ENCODE peak calls at places on chromosomes 12 and 14, in nine cellular contexts. R, J, W, K, H, S, Y, P and X are unnamed samples.

GRCh38 chr12:103858953-103859601 is 18.0 kb upstream of the NT5DC3 start:
- DNase-seq in P (peak), K (peak), R (no peak), J (no peak), W (peak), H (no peak), S (peak), Y (peak), X (peak)

GRCh38 chr12:113298861-113299545 is 35.9 kb downstream of the SLC8B1 start:
- DNase-seq in R (peak), Y (peak), H (no peak), S (peak), W (no peak), K (no peak), J (peak), P (no peak), X (no peak)

GRCh38 chr12:5620896-5621295 is 189.0 kb downstream of the NTF3 start:
- DNase-seq in K (no peak), W (no peak), S (no peak), Y (no peak), J (no peak), R (no peak), P (no peak), H (no peak), X (no peak)

GRCh38 chr14:20612403-20612802 is 21.2 kb upstream of the RNASE12 start:
- DNase-seq in H (no peak), Y (no peak), P (no peak), W (no peak), S (no peak), R (no peak), J (no peak), K (no peak), X (no peak)

GRCh38 chr12:3530548-3530947 is 39.5 kb downstream of the PRMT8 start:
- DNase-seq in W (no peak), H (no peak), K (no peak), R (no peak), Y (no peak), S (no peak), P (no peak), J (no peak), X (no peak)

GRCh38 chr12:58443273-58443980 is 476.9 kb downstream of the LRIG3 start:
- DNase-seq in K (peak), S (no peak), J (no peak), H (no peak), Y (peak), R (no peak), P (peak), W (no peak), X (no peak)

GRCh38 chr12:3624273-3624672 is 128.6 kb downstream of the CRACR2A start:
- DNase-seq in J (no peak), R (no peak), W (no peak), K (no peak), Y (no peak), S (no peak), H (no peak), P (no peak), X (no peak)

GRCh38 chr12:90460681-90461080 is 494.3 kb downstream of the CCER1 start:
- DNase-seq in J (no peak), S (no peak), W (no peak), H (no peak), R (no peak), K (no peak), Y (no peak), P (peak), X (no peak)

GRCh38 chr12:46915082-46915481 is 89.3 kb upstream of the SLC38A4 start:
- DNase-seq in J (no peak), W (peak), P (peak), H (no peak), S (no peak), Y (peak), R (peak), K (no peak), X (no peak)

GRCh38 chr12:24062642-24063245 is 113.3 kb upstream of the SOX5 start:
- DNase-seq in Y (no peak), W (no peak), K (no peak), H (no peak), J (no peak), S (no peak), P (peak), R (no peak), X (no peak)

GRCh38 chr12:58359084-58359483 is 417.7 kb downstream of the ATP23 start:
- DNase-seq in S (no peak), R (no peak), P (no peak), K (peak), Y (no peak), W (no peak), J (no peak), H (no peak), X (no peak)

GRCh38 chr12:51951199-51951842 is at the start of gene ACVR1B:
- DNase-seq in K (peak), H (peak), W (peak), Y (peak), P (peak), S (peak), J (peak), R (peak), X (peak)

GRCh38 chr12:38912116-38912515 is 6.7 kb upstream of the CPNE8 start:
- DNase-seq in W (no peak), J (no peak), Y (no peak), R (no peak), P (no peak), H (no peak), K (no peak), S (no peak), X (no peak)

GRCh38 chr12:3662516-3662915 is 90.4 kb downstream of the CRACR2A start:
- DNase-seq in J (no peak), H (no peak), Y (no peak), S (no peak), P (peak), K (no peak), R (no peak), W (peak), X (no peak)

GRCh38 chr12:27782481-27782880 is 2.4 kb upstream of the MANSC4 start:
- DNase-seq in R (no peak), W (no peak), P (no peak), J (no peak), Y (no peak), S (no peak), K (no peak), H (no peak), X (no peak)

GRCh38 chr12:121132601-121133481 is at the start of gene P2RX7:
- DNase-seq in P (peak), R (peak), S (peak), K (peak), Y (peak), H (peak), J (peak), W (peak), X (peak)

GRCh38 chr12:41917827-41918445 is 226.7 kb downstream of the GXYLT1 start:
- DNase-seq in S (no peak), Y (no peak), R (no peak), K (no peak), W (peak), J (no peak), H (no peak), P (peak), X (no peak)

GRCh38 chr14:51000566-51000965 is 56.3 kb upstream of the PYGL start:
- DNase-seq in P (no peak), J (no peak), R (no peak), H (no peak), Y (no peak), S (no peak), K (no peak), W (no peak), X (no peak)

GRCh38 chr12:94033112-94033511 is 115.3 kb upstream of the PLXNC1 start:
- DNase-seq in R (no peak), W (no peak), J (no peak), P (no peak), S (no peak), H (peak), K (no peak), Y (no peak), X (no peak)

GRCh38 chr14:100588671-100589070 is 1.5 kb upstream of the BEGAIN start:
- DNase-seq in W (no peak), S (no peak), P (no peak), J (no peak), K (no peak), Y (no peak), H (no peak), R (no peak), X (no peak)

GRCh38 chr14:23406244-23406643 is 1.8 kb downstream of the MYH6 start:
- DNase-seq in H (no peak), Y (no peak), S (no peak), R (no peak), P (peak), K (no peak), W (no peak), J (no peak), X (no peak)

GRCh38 chr14:96783306-96784224 is 13.6 kb upstream of the VRK1 start:
- DNase-seq in K (no peak), R (no peak), P (peak), J (no peak), W (no peak), S (no peak), Y (no peak), H (no peak), X (no peak)

GRCh38 chr14:27242874-27243273 is 645.0 kb upstream of the NOVA1 start:
- DNase-seq in W (no peak), S (no peak), Y (no peak), P (peak), H (no peak), J (no peak), R (no peak), K (no peak), X (no peak)

GRCh38 chr12:3881208-3881980 is 8.2 kb upstream of the PARP11 start:
- DNase-seq in H (no peak), K (no peak), W (no peak), S (no peak), Y (no peak), J (no peak), R (no peak), P (no peak), X (no peak)

GRCh38 chr14:21098892-21099595 is 589 bp upstream of the ZNF219 start:
- DNase-seq in H (no peak), P (no peak), W (no peak), R (no peak), K (no peak), Y (no peak), J (no peak), S (no peak), X (no peak)

GRCh38 chr14:50955373-50956043 is 11.2 kb upstream of the PYGL start:
- DNase-seq in K (peak), Y (peak), J (no peak), S (no peak), R (peak), H (peak), P (peak), W (peak), X (no peak)

GRCh38 chr12:85156569-85156968 is 120.4 kb downstream of the LRRIQ1 start:
- DNase-seq in H (no peak), K (no peak), J (no peak), P (no peak), Y (no peak), R (no peak), W (no peak), S (no peak), X (no peak)

GRCh38 chr12:124296916-124297351 is 2.0 kb downstream of the RFLNA start:
- DNase-seq in H (no peak), J (no peak), Y (peak), R (no peak), K (no peak), S (no peak), W (no peak), P (no peak), X (no peak)

GRCh38 chr12:127629066-127629820 is 637.7 kb upstream of the TMEM132C start:
- DNase-seq in S (no peak), K (no peak), Y (no peak), P (peak), R (no peak), W (peak), H (no peak), J (no peak), X (no peak)

GRCh38 chr12:14654416-14654815 is 42.0 kb downstream of the GUCY2C start:
- DNase-seq in H (no peak), W (no peak), R (no peak), K (no peak), Y (no peak), P (no peak), S (no peak), J (no peak), X (no peak)

GRCh38 chr12:50017047-50017446 is 8.2 kb downstream of the RACGAP1 start:
- DNase-seq in J (peak), P (peak), W (peak), Y (peak), S (peak), H (no peak), R (peak), K (peak), X (peak)

GRCh38 chr12:62272936-62273552 is 12.8 kb downstream of the USP15 start:
- DNase-seq in H (no peak), K (no peak), Y (no peak), S (no peak), R (no peak), W (no peak), P (no peak), J (no peak), X (no peak)

GRCh38 chr14:93044601-93045000 is 71.1 kb downstream of the ITPK1 start:
- DNase-seq in H (no peak), P (no peak), Y (no peak), W (no peak), S (no peak), K (no peak), J (no peak), R (no peak), X (no peak)

GRCh38 chr12:93592641-93593396 is 20.3 kb downstream of the SOCS2 start:
- DNase-seq in K (no peak), R (no peak), H (peak), Y (no peak), P (no peak), J (no peak), S (no peak), W (no peak), X (no peak)

GRCh38 chr12:119061208-119061796 is 80.0 kb downstream of the SRRM4 start:
- DNase-seq in K (peak), S (no peak), H (peak), R (peak), W (peak), J (peak), P (peak), Y (peak), X (no peak)

GRCh38 chr14:54312166-54312801 is 84.5 kb upstream of the CDKN3 start:
- DNase-seq in W (peak), K (peak), R (no peak), P (peak), Y (no peak), S (no peak), J (no peak), H (no peak), X (no peak)

GRCh38 chr14:62117010-62117717 is 354.9 kb downstream of the SNAPC1 start:
- DNase-seq in Y (peak), K (peak), W (peak), J (peak), P (no peak), H (peak), S (no peak), R (no peak), X (no peak)

GRCh38 chr14:106875503-106875902 is 1349.1 kb downstream of the TMEM121 start:
- DNase-seq in W (no peak), S (no peak), H (peak), Y (peak), P (peak), K (no peak), J (peak), R (no peak), X (no peak)
- TF ChIP-seq CTCF in W (no peak), S (no peak), H (peak), Y (no peak), P (peak), K (no peak), J (no peak), R (peak), X (no peak)

GRCh38 chr12:6927999-6928702 is 392 bp downstream of the ATN1 start:
- DNase-seq in Y (no peak), S (peak), J (no peak), K (peak), R (no peak), H (no peak), W (no peak), P (no peak), X (no peak)

GRCh38 chr12:6925239-6925542 is 2.6 kb upstream of the ATN1 start:
- DNase-seq in Y (no peak), H (no peak), P (no peak), R (no peak), K (no peak), W (peak), S (no peak), J (no peak), X (no peak)

GRCh38 chr12:6927379-6927991 is at the start of gene ATN1:
- DNase-seq in Y (peak), S (peak), H (peak), K (peak), R (peak), P (peak), W (peak), J (peak), X (no peak)

GRCh38 chr12:6923851-6924250 is 3.9 kb upstream of the ATN1 start:
- DNase-seq in S (no peak), P (no peak), H (no peak), R (no peak), K (no peak), Y (no peak), W (no peak), J (no peak), X (no peak)

GRCh38 chr12:6925543-6926279 is 2.0 kb upstream of the ATN1 start:
- DNase-seq in W (peak), J (peak), R (peak), H (no peak), K (peak), P (peak), Y (peak), S (peak), X (no peak)
- TF ChIP-seq CTCF in W (no peak), J (no peak), R (no peak), H (no peak), K (no peak), P (no peak), Y (no peak), S (no peak), X (no peak)

GRCh38 chr14:77376771-77377501 is at the start of the genes SAMD15 and TMED8:
- DNase-seq in W (peak), P (peak), R (peak), H (peak), J (peak), Y (peak), K (peak), S (peak), X (peak)
- TF ChIP-seq CTCF in W (peak), P (peak), R (no peak), H (peak), J (peak), Y (peak), K (peak), S (no peak), X (no peak)

DNA sequence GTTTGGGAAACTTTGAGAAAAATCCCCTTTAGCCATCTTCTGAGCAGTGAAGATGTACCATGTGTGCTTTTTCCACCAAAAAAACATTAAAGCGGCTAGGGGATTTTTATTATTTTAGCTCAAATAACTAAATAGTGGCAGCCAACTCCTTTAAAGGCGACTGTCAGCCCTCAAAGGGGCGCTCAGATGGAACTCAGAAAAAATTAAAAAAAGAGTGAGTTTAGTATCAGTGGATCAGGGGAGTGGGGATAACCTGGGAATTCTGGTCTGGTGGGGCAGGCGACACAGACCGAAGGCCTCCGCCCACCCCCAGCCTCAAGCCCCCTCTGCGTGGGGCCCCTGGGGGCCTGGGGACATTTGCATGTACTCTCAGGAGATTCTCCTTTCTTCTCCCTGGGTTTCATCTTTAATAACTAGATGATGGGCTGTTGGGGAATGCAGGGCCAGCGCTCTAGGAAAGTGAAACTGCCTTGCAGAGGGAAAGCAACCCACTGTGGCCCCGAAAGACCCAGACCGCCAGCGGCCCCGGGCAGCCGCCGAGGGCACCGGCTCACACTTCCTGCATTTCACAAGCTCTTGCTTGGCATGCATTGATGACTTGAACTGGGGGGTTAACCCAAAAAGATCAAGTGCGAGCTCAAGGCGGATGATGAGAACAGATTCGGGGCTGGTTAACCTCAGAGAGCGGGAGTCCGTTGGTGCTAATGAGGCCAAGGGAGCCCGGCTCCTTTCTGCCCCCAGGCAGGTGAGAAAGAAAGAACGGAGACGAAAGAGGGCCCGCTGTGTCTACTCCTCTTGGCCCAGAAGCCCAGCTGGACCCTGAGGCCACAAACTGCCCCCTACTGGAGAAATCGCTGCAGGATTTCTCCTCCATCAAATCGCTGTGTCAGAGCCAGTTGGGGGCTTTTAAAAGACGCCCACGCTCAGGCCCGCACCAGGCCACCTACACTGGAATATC is 7.3 kb upstream of the BATF start:
- DNase-seq in P (no peak), Y (no peak), J (no peak), H (no peak), S (no peak), W (peak), R (no peak), K (no peak), X (no peak)
- TF ChIP-seq CTCF in P (no peak), Y (no peak), J (peak), H (no peak), S (no peak), W (no peak), R (peak), K (no peak), X (no peak)

GRCh38 chr12:79885956-79886490 is 48.9 kb downstream of the PPP1R12A start:
- DNase-seq in P (no peak), J (no peak), R (no peak), K (no peak), W (peak), Y (no peak), S (no peak), H (no peak), X (no peak)

GRCh38 chr12:79884401-79885006 is 50.4 kb downstream of the PPP1R12A start:
- DNase-seq in W (peak), K (no peak), P (no peak), H (no peak), S (no peak), R (no peak), J (no peak), Y (no peak), X (no peak)

GRCh38 chr12:79887912-79888311 is 47.0 kb downstream of the PPP1R12A start:
- DNase-seq in J (no peak), W (no peak), Y (no peak), S (no peak), H (no peak), K (no peak), R (no peak), P (no peak), X (no peak)

GRCh38 chr12:79883216-79883615 is 51.7 kb downstream of the PPP1R12A start:
- DNase-seq in Y (no peak), P (peak), J (no peak), W (peak), K (no peak), R (no peak), H (no peak), S (no peak), X (no peak)

DNA sequence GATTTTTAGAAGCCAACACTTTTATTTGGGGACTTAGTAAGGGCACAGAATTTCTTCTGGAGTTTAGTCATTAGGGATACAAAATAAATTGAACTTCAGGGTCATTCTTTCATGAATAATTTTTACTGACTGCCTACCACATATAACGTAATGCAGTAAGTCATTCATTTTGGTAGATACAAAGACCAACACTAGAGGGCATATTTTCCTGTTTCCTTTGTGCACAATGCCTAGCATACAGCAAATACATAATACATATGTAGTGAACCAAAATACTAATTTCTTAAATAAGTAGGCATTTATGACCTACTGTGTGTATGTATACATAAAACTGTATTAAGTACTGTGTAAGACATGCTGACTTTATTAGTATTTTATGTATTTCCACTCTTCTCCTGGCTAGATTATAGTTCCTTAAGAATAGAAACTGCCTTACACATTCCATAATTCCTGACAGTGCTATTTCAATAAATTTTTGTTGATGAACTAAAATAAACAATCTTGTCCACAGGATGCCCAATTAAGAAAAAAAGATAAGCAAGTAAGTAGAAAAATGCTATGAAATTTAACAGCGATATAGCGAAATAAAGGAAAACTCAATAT is 47.9 kb downstream of the PPP1R12A start:
- DNase-seq in H (no peak), P (peak), S (no peak), R (no peak), Y (no peak), K (peak), W (peak), J (no peak), X (no peak)
- TF ChIP-seq CTCF in H (peak), P (peak), S (peak), R (peak), Y (peak), K (peak), W (peak), J (peak), X (no peak)

GRCh38 chr12:61023231-61023630 is 1237.0 kb upstream of the USP15 start:
- DNase-seq in P (no peak), H (no peak), R (no peak), Y (no peak), S (no peak), K (no peak), W (no peak), J (no peak), X (no peak)
- TF ChIP-seq CTCF in P (no peak), H (no peak), R (no peak), Y (no peak), S (no peak), K (no peak), W (no peak), J (no peak), X (no peak)